ENCODE peak calls at places on chromosomes 2 and 18, in four cellular contexts. K, I, Y and O are unnamed samples.

GRCh38 chr2:127675335-127676261 is at the start of gene LIMS2:
- DNase-seq in K (no peak), Y (no peak), I (no peak), O (no peak)

GRCh38 chr2:94956797-94957391 is 68.6 kb upstream of the MAL start:
- DNase-seq in I (peak; percentile 14), Y (no peak), K (no peak), O (no peak)

GRCh38 chr2:203690110-203691047 is 16.1 kb upstream of the CD28 start:
- DNase-seq in I (no peak), K (no peak), Y (no peak), O (no peak)

GRCh38 chr2:174606336-174606735 is 8.7 kb upstream of the WIPF1 start:
- DNase-seq in K (no peak), I (peak; percentile 35), Y (no peak), O (no peak)

GRCh38 chr2:36146765-36147164 is 208.8 kb upstream of the CRIM1 start:
- DNase-seq in K (no peak), Y (no peak), I (no peak), O (no peak)

GRCh38 chr18:23967321-23968089 is 47.0 kb upstream of the TTC39C start:
- DNase-seq in Y (no peak), K (no peak), I (peak; percentile 35), O (no peak)

GRCh38 chr2:134917219-134917957 is 1.2 kb upstream of the CCNT2 start:
- DNase-seq in K (no peak), Y (no peak), I (peak; percentile 2), O (no peak)

GRCh38 chr2:167626301-167626700 is 621.1 kb downstream of the STK39 start:
- DNase-seq in Y (no peak), K (no peak), I (no peak), O (no peak)

GRCh38 chr2:1675633-1676032 is 68.7 kb downstream of the PXDN start:
- DNase-seq in Y (no peak), K (no peak), I (no peak), O (no peak)

GRCh38 chr2:8515390-8515761 is 166.5 kb upstream of the ID2 start:
- DNase-seq in K (peak; percentile 74), Y (no peak), I (peak; percentile 45), O (no peak)

GRCh38 chr18:33051397-33051796 is 278.6 kb upstream of the KLHL14 start:
- DNase-seq in I (no peak), K (no peak), Y (no peak), O (no peak)